ENCODE peak calls at places on chromosome 3, in eight cellular contexts. F is GM03348; R is GM13977; U is RCC 7860; B is activated CD4-positive, alpha-beta T cell treated with anti-CD3 and anti-CD28 coated beads for 24 hours; W is substantia nigra; N is astrocyte; H is GM18507. L is an unnamed sample.

GRCh38 chr3:23077126-23077525 is 126.0 kb upstream of the UBE2E2 start:
- DNase-seq in F (no peak), R (no peak), U (no peak), B (no peak), W (no peak), N (no peak), H (no peak), L (no peak)

GRCh38 chr3:48271763-48272498 is 31.0 kb downstream of the ZNF589 start:
- DNase-seq in F (no peak), R (no peak), U (no peak), B (no peak), W (no peak), N (no peak), H (no peak), L (no peak)

GRCh38 chr3:152497457-152497856 is 228.7 kb downstream of the MBNL1 start:
- DNase-seq in F (peak; percentile 20), R (no peak), U (no peak), B (no peak), W (no peak), N (no peak), H (no peak), L (no peak)

GRCh38 chr3:88059380-88060160 is 515 bp downstream of the ZNF654 start:
- DNase-seq in F (peak; percentile 41), R (peak; percentile 13), U (no peak), B (no peak), W (peak; percentile 56), N (no peak), H (no peak), L (peak; percentile 16)

GRCh38 chr3:156334841-156335545 is 214.6 kb downstream of the KCNAB1 start:
- DNase-seq in F (no peak), R (no peak), U (peak; percentile 20), B (no peak), W (no peak), N (no peak), H (no peak), L (no peak)

GRCh38 chr3:33229066-33229465 is 10.5 kb upstream of the SUSD5 start:
- DNase-seq in F (no peak), R (no peak), U (no peak), B (no peak), W (no peak), N (no peak), H (no peak), L (no peak)

GRCh38 chr3:196163687-196164493 is 47.3 kb downstream of the ZDHHC19 start:
- DNase-seq in F (no peak), R (no peak), U (no peak), B (no peak), W (no peak), N (no peak), H (no peak), L (no peak)

GRCh38 chr3:50534721-50535330 is 31.4 kb upstream of the CACNA2D2 start:
- DNase-seq in F (no peak), R (no peak), U (no peak), B (no peak), W (no peak), N (no peak), H (no peak), L (no peak)

GRCh38 chr3:42012935-42013651 is 51.2 kb upstream of the ULK4 start:
- DNase-seq in F (peak; percentile 94), R (peak; percentile 94), U (no peak), B (peak; percentile 59), W (peak; percentile 62), N (no peak), H (peak; percentile 67), L (peak; percentile 90)

GRCh38 chr3:167668651-167669050 is 14.9 kb upstream of the WDR49 start:
- DNase-seq in F (no peak), R (no peak), U (no peak), B (no peak), W (no peak), N (no peak), H (no peak), L (no peak)

GRCh38 chr3:37861540-37862051 is at the start of gene CTDSPL:
- DNase-seq in F (peak; percentile 92), R (peak; percentile 47), U (peak; percentile 16), B (no peak), W (no peak), N (peak; percentile 16), H (no peak), L (peak; percentile 58)

GRCh38 chr3:101940521-101940992 is 91.2 kb downstream of the NFKBIZ start:
- DNase-seq in F (peak; percentile 69), R (no peak), U (peak; percentile 97), B (no peak), W (no peak), N (peak; percentile 98), H (no peak), L (no peak)

GRCh38 chr3:173287361-173287760 is 110.2 kb upstream of the NLGN1 start:
- DNase-seq in F (no peak), R (no peak), U (no peak), B (no peak), W (no peak), N (no peak), H (no peak), L (no peak)

GRCh38 chr3:175477651-175478224 is 618.6 kb downstream of the NAALADL2 start:
- DNase-seq in F (no peak), R (peak; percentile 14), U (no peak), B (no peak), W (no peak), N (no peak), H (no peak), L (no peak)

GRCh38 chr3:114504941-114505632 is 211.3 kb downstream of the TIGIT start:
- DNase-seq in F (no peak), R (no peak), U (peak; percentile 64), B (no peak), W (no peak), N (peak; percentile 30), H (no peak), L (no peak)

GRCh38 chr3:139265131-139266016 is 78.4 kb upstream of the MRPS22 start:
- DNase-seq in F (no peak), R (no peak), U (no peak), B (no peak), W (no peak), N (no peak), H (no peak), L (no peak)

GRCh38 chr3:144105542-144105941 is 133.9 kb downstream of the DIPK2A start:
- DNase-seq in F (no peak), R (no peak), U (peak; percentile 21), B (no peak), W (no peak), N (no peak), H (no peak), L (no peak)

GRCh38 chr3:184345678-184346144 is 8.3 kb downstream of the FAM131A start:
- DNase-seq in F (peak; percentile 86), R (peak; percentile 65), U (peak; percentile 91), B (no peak), W (peak; percentile 78), N (no peak), H (no peak), L (peak; percentile 87)

GRCh38 chr3:160368804-160369203 is 30.2 kb downstream of the IFT80 start:
- DNase-seq in F (no peak), R (no peak), U (no peak), B (no peak), W (no peak), N (no peak), H (no peak), L (no peak)

GRCh38 chr3:143849854-143850549 is 1.7 kb upstream of the SLC9A9 start:
- DNase-seq in F (peak; percentile 69), R (no peak), U (no peak), B (no peak), W (no peak), N (peak; percentile 81), H (no peak), L (no peak)

GRCh38 chr3:111338059-111338698 is 203.8 kb upstream of the CD96 start:
- DNase-seq in F (peak; percentile 69), R (peak; percentile 23), U (peak; percentile 61), B (peak; percentile 19), W (peak; percentile 46), N (peak; percentile 54), H (no peak), L (no peak)

GRCh38 chr3:129577925-129578742 is 28.3 kb downstream of the PLXND1 start:
- DNase-seq in F (no peak), R (peak; percentile 62), U (no peak), B (no peak), W (no peak), N (no peak), H (peak; percentile 23), L (no peak)

GRCh38 chr3:88632226-88632625 is 475.2 kb upstream of the EPHA3 start:
- DNase-seq in F (no peak), R (no peak), U (no peak), B (no peak), W (no peak), N (no peak), H (no peak), L (no peak)

GRCh38 chr3:188185717-188186236 is 31.8 kb downstream of the LPP start:
- DNase-seq in F (no peak), R (no peak), U (no peak), B (no peak), W (no peak), N (peak; percentile 46), H (no peak), L (no peak)

GRCh38 chr3:127033786-127034185 is 50.9 kb downstream of the PLXNA1 start:
- DNase-seq in F (no peak), R (no peak), U (no peak), B (no peak), W (no peak), N (no peak), H (no peak), L (no peak)

GRCh38 chr3:113966172-113966571 is 18.4 kb downstream of the ZDHHC23 start:
- DNase-seq in F (no peak), R (no peak), U (no peak), B (no peak), W (no peak), N (no peak), H (no peak), L (no peak)

GRCh38 chr3:95289295-95289694 is 1226.4 kb downstream of the NSUN3 start:
- DNase-seq in F (no peak), R (no peak), U (peak; percentile 29), B (no peak), W (no peak), N (peak; percentile 31), H (no peak), L (no peak)

GRCh38 chr3:54630111-54630623 is 297.7 kb downstream of the LRTM1 start:
- DNase-seq in F (no peak), R (no peak), U (no peak), B (no peak), W (no peak), N (no peak), H (no peak), L (no peak)

GRCh38 chr3:50164056-50164455 is 8.9 kb downstream of the SEMA3F start:
- DNase-seq in F (peak; percentile 94), R (no peak), U (peak; percentile 86), B (no peak), W (peak; percentile 10), N (peak; percentile 92), H (no peak), L (no peak)

GRCh38 chr3:25441234-25441856 is 13.3 kb downstream of the RARB start:
- DNase-seq in F (no peak), R (no peak), U (no peak), B (peak; percentile 3), W (no peak), N (no peak), H (no peak), L (no peak)

L was measured in frontal cortex.